ENCODE peak calls at places on chromosome 3, in eight cellular contexts. A is Peyer's patch; C is OCI-LY7; H is CD8-positive, alpha-beta T cell; I is BJ; W is thoracic aorta; T is WERI-Rb-1; M is hepatocyte. S is an unnamed sample.

GRCh38 chr3:10387881-10388621 is 67.1 kb upstream of the SEC13 start:
- DNase-seq in C (no peak), A (no peak), I (no peak), H (no peak), T (no peak), W (no peak), M (no peak), S (no peak)

GRCh38 chr3:187211532-187212274 is 14.4 kb downstream of the RTP1 start:
- DNase-seq in I (no peak), T (no peak), H (no peak), W (no peak), M (no peak), C (no peak), A (no peak), S (no peak)

GRCh38 chr3:87706176-87706575 is 352.6 kb downstream of the CGGBP1 start:
- DNase-seq in I (no peak), A (no peak), T (no peak), M (no peak), H (no peak), W (no peak), C (no peak), S (no peak)

GRCh38 chr3:146640955-146641867 is 36.1 kb upstream of the PLSCR5 start:
- DNase-seq in H (no peak), W (no peak), M (peak), C (peak), A (no peak), I (peak), T (peak), S (no peak)

GRCh38 chr3:72004749-72005292 is 219.9 kb upstream of the PROK2 start:
- DNase-seq in T (no peak), M (no peak), H (no peak), W (no peak), C (no peak), I (no peak), A (no peak), S (peak)

GRCh38 chr3:167626490-167626889 is 27.3 kb downstream of the WDR49 start:
- DNase-seq in I (no peak), C (no peak), H (no peak), W (no peak), A (no peak), M (peak), T (no peak), S (no peak)

GRCh38 chr3:146222204-146223046 is 28.5 kb downstream of the PLSCR4 start:
- DNase-seq in C (no peak), T (no peak), I (no peak), M (peak), A (peak), H (no peak), W (no peak), S (peak)

GRCh38 chr3:111761309-111761795 is 97.7 kb upstream of the PHLDB2 start:
- DNase-seq in T (no peak), I (peak), W (no peak), M (no peak), C (no peak), A (no peak), H (no peak), S (peak)

GRCh38 chr3:39361252-39361927 is 21.8 kb upstream of the SLC25A38 start:
- DNase-seq in A (no peak), W (no peak), T (no peak), H (peak), C (no peak), M (no peak), I (no peak), S (no peak)

GRCh38 chr3:69391554-69391953 is 5.7 kb upstream of the FRMD4B start:
- DNase-seq in M (no peak), W (no peak), A (no peak), T (no peak), C (no peak), H (no peak), I (no peak), S (no peak)

GRCh38 chr3:127970966-127971592 is 56.0 kb downstream of the KBTBD12 start:
- DNase-seq in M (peak), T (peak), W (no peak), C (peak), A (no peak), H (no peak), I (no peak), S (no peak)

GRCh38 chr3:52507359-52507758 is 12.2 kb downstream of the STAB1 start:
- DNase-seq in W (no peak), M (peak), T (no peak), I (no peak), H (no peak), A (no peak), C (no peak), S (no peak)

GRCh38 chr3:146625117-146625775 is 20.1 kb upstream of the PLSCR5 start:
- DNase-seq in M (no peak), C (no peak), H (no peak), I (no peak), W (no peak), A (no peak), T (no peak), S (peak)

GRCh38 chr3:78872195-78872594 is 895.6 kb downstream of the ROBO1 start:
- DNase-seq in M (peak), I (no peak), W (no peak), A (no peak), T (no peak), H (no peak), C (no peak), S (peak)

GRCh38 chr3:20141841-20142240 is 44.2 kb downstream of the SGO1 start:
- DNase-seq in A (no peak), C (no peak), I (no peak), H (no peak), M (peak), W (no peak), T (peak), S (no peak)

GRCh38 chr3:280691-281090 is 84.1 kb downstream of the CHL1 start:
- DNase-seq in T (no peak), A (no peak), M (no peak), W (no peak), I (no peak), H (no peak), C (no peak), S (peak)

GRCh38 chr3:9932535-9932842 is 1.1 kb upstream of the CRELD1 start:
- DNase-seq in I (no peak), T (no peak), H (no peak), M (no peak), C (no peak), W (no peak), A (no peak), S (no peak)

GRCh38 chr3:195889843-195890407 is 18.4 kb downstream of the TNK2 start:
- DNase-seq in W (no peak), I (no peak), M (no peak), T (no peak), C (no peak), H (no peak), A (no peak), S (no peak)

GRCh38 chr3:173397161-173398110 is at the start of gene NLGN1:
- DNase-seq in T (peak), W (peak), A (peak), M (peak), H (no peak), I (no peak), C (no peak), S (no peak)

GRCh38 chr3:143241556-143241955 is 122.0 kb downstream of the CHST2 start:
- DNase-seq in C (no peak), I (peak), T (no peak), M (no peak), H (no peak), W (no peak), A (no peak), S (no peak)

GRCh38 chr3:138949002-138949418 is 2.0 kb downstream of the FOXL2NB start:
- DNase-seq in C (no peak), H (no peak), I (no peak), A (no peak), M (no peak), T (no peak), W (no peak), S (no peak)

GRCh38 chr3:188295876-188296275 is 141.9 kb downstream of the LPP start:
- DNase-seq in A (no peak), C (no peak), H (no peak), M (no peak), W (no peak), I (no peak), T (no peak), S (no peak)

GRCh38 chr3:44050051-44050570 is 191.6 kb upstream of the TOPAZ1 start:
- DNase-seq in I (no peak), W (no peak), T (no peak), C (no peak), H (no peak), M (no peak), A (no peak), S (no peak)

GRCh38 chr3:73516656-73517055 is 108.1 kb downstream of the PDZRN3 start:
- DNase-seq in T (no peak), M (no peak), C (no peak), H (no peak), A (no peak), I (no peak), W (peak), S (no peak)

GRCh38 chr3:126733061-126733430 is 29.0 kb downstream of the CHCHD6 start:
- DNase-seq in C (no peak), H (no peak), W (no peak), A (no peak), I (no peak), M (no peak), T (no peak), S (no peak)

GRCh38 chr3:178494376-178494775 is 41.9 kb upstream of the KCNMB2 start:
- DNase-seq in C (no peak), H (no peak), T (no peak), I (no peak), M (no peak), A (no peak), W (no peak), S (no peak)

GRCh38 chr3:31235062-31235704 is 297.5 kb upstream of the STT3B start:
- DNase-seq in T (no peak), C (no peak), M (no peak), W (no peak), A (no peak), H (no peak), I (no peak), S (no peak)

GRCh38 chr3:177725165-177725564 is 527.9 kb upstream of the TBL1XR1 start:
- DNase-seq in T (no peak), C (no peak), H (no peak), W (no peak), I (no peak), M (no peak), A (no peak), S (no peak)

GRCh38 chr3:194757629-194758028 is 71.9 kb downstream of the FAM43A start:
- DNase-seq in C (no peak), M (no peak), A (no peak), I (no peak), W (no peak), H (no peak), T (no peak), S (no peak)

GRCh38 chr3:171374661-171375285 is 85.4 kb downstream of the TNIK start:
- DNase-seq in M (no peak), C (no peak), W (no peak), H (no peak), A (no peak), T (peak), I (peak), S (no peak)

GRCh38 chr3:177358085-177358967 is 161.0 kb upstream of the TBL1XR1 start:
- DNase-seq in H (peak), M (peak), C (peak), T (peak), W (no peak), I (no peak), A (peak), S (peak)

GRCh38 chr3:52232279-52233107 is 6.5 kb downstream of the TWF2 start:
- DNase-seq in C (no peak), A (peak), M (no peak), I (no peak), W (no peak), T (no peak), H (no peak), S (no peak)

GRCh38 chr3:137514853-137515252 is 249.3 kb upstream of the SOX14 start:
- DNase-seq in W (no peak), A (no peak), I (no peak), C (no peak), H (no peak), T (no peak), M (no peak), S (no peak)
- H3K4me3 ChIP-seq in W (no peak), A (no peak), I (no peak), C (no peak), H (no peak), T (no peak), M (no peak), S (no peak)

DNA sequence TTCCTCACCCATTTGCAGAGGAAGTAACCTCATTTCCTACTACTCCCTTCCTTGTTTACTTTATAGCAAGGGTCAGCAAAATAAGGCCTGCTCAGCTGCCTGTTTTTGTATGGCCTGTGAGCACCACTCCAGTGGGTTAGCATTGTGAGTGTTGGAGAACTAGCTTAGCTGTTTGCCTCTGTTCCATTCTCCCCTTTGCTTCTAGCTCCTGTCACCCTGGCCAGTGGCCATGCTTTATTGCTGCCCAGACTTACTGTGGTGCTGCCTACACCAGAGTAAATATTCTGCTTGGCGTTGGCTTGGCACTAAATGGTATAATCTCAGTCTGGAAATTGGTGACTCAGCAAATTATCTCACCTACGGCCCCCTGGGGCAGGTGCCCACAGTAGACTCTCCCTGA is 8.8 kb downstream of the PDCD6IP start:
- DNase-seq in T (no peak), A (no peak), H (no peak), M (no peak), C (no peak), W (no peak), I (no peak), S (no peak)
- TF ChIP-seq CTCF in T (no peak), A (no peak), H (no peak), M (no peak), C (no peak), W (no peak), I (no peak), S (no peak)

GRCh38 chr3:12959395-12959794 is 113.8 kb downstream of the IQSEC1 start:
- DNase-seq in W (no peak), H (no peak), A (no peak), T (no peak), I (no peak), M (no peak), C (no peak), S (no peak)

GRCh38 chr3:12957334-12957733 is 115.9 kb downstream of the IQSEC1 start:
- DNase-seq in W (no peak), T (no peak), M (no peak), H (no peak), I (no peak), C (no peak), A (no peak), S (no peak)

GRCh38 chr3:12956316-12956660 is 114.9 kb upstream of the RPL32 start:
- DNase-seq in C (no peak), A (no peak), W (no peak), I (no peak), T (no peak), H (no peak), M (no peak), S (no peak)

GRCh38 chr3:12959838-12960378 is 113.3 kb downstream of the IQSEC1 start:
- DNase-seq in H (no peak), I (no peak), A (no peak), T (no peak), M (no peak), C (peak), W (no peak), S (no peak)

GRCh38 chr3:12957824-12958792 is 115.1 kb downstream of the IQSEC1 start:
- DNase-seq in H (no peak), A (no peak), W (no peak), C (no peak), T (no peak), I (no peak), M (no peak), S (no peak)
- H3K4me3 ChIP-seq in H (no peak), A (no peak), W (peak), C (no peak), T (no peak), I (no peak), M (no peak), S (no peak)

DNA sequence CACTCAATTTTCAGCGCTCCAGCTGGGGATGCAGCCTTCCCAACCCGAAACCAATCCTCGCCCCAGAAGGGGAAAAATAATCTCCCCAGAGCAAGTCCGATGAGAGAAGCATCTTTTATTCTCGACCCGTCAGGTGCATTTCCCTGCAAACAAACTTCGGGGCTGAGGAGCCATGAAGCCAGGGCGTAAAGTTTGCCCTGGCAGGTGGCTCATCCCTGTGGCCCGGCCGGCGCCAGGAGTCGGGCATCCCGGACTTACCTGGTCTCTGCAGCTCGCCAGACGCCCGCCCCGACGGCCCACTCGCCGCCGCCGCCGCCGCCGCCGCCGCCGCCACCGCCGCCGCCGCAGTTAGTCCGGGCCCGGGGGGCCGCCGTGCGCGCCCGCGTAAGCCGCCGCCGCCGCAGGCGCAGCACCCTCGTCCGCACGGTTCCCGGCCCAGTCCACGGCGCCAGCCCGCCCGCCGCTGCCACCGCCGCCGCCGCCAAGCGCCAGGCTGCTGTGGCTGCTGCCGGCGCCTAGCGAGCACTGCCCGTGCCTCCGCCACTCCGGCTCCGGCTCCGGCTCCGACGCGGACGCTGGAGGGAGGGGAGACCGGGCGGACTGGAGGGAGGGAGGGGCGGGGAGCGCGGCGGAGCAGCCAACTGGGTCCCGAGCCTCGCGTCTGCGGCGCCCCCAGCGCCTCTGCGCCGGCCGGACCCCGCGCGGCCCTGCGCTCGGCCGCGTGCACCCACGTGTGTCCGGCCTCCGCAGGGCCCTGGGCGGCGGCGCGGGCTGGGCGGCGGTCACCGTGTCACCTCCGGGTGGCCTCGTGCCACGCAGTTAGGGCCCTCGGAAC is at the start of gene CNTN3:
- DNase-seq in I (no peak), M (peak), T (peak), A (peak), W (no peak), C (no peak), H (no peak), S (no peak)
- TF ChIP-seq CTCF in I (no peak), M (no peak), T (no peak), A (no peak), W (no peak), C (no peak), H (no peak), S (no peak)